ENCODE peak calls at places on chromosomes 4 and X, in six cellular contexts. Q, G, C, A, K and H are unnamed samples. For H3K4me1, the result is how much of the 10 kb centered on the place peaks cover.

GRCh38 chrX:11367609-11368430 is 74.6 kb downstream of the AMELX start:
- DNase-seq in Q (no peak), G (no peak), C (no peak), A (no peak), K (no peak), H (no peak)

GRCh38 chr4:19358015-19358414 is 893.7 kb upstream of the SLIT2 start:
- DNase-seq in Q (no peak), G (no peak), C (no peak), A (peak), K (no peak), H (no peak)

GRCh38 chr4:8516996-8517550 is 63.1 kb upstream of the GPR78 start:
- DNase-seq in Q (no peak), G (no peak), C (no peak), A (peak), K (no peak), H (no peak)

GRCh38 chr4:102537280-102537679 is 36.1 kb downstream of the NFKB1 start:
- DNase-seq in Q (no peak), G (no peak), C (no peak), A (no peak), K (no peak), H (no peak)

GRCh38 chrX:133134282-133134681 is 37.4 kb upstream of the USP26 start:
- DNase-seq in Q (no peak), G (no peak), C (no peak), A (no peak), K (no peak), H (no peak)

GRCh38 chr4:116925900-116926457 is 159.4 kb downstream of the TRAM1L1 start:
- DNase-seq in Q (no peak), G (no peak), C (peak), A (no peak), K (peak), H (no peak)

GRCh38 chr4:47031713-47032404 is 492 bp downstream of the GABRB1 start:
- DNase-seq in Q (no peak), G (peak), C (peak), A (no peak), K (peak), H (no peak)

GRCh38 chrX:116232833-116233232 is 62.3 kb downstream of the AGTR2 start:
- DNase-seq in Q (no peak), G (no peak), C (no peak), A (peak), K (no peak), H (no peak)

GRCh38 chr4:35500812-35501211 is 743.5 kb downstream of the ARAP2 start:
- DNase-seq in Q (no peak), G (no peak), C (no peak), A (no peak), K (no peak), H (no peak)

GRCh38 chr4:74830928-74831327 is 36.6 kb upstream of the BTC start:
- DNase-seq in Q (no peak), G (no peak), C (no peak), A (peak), K (no peak), H (no peak)

GRCh38 chr4:11769425-11769824 is 340.7 kb upstream of the HS3ST1 start:
- DNase-seq in Q (peak), G (peak), C (peak), A (no peak), K (no peak), H (no peak)

GRCh38 chr4:155353923-155354540 is 22.7 kb downstream of the MAP9 start:
- DNase-seq in Q (peak), G (peak), C (peak), A (peak), K (peak), H (no peak)

GRCh38 chrX:15170927-15171326 is 99.0 kb downstream of the ASB9 start:
- DNase-seq in Q (no peak), G (no peak), C (no peak), A (no peak), K (no peak), H (no peak)

GRCh38 chrX:96770315-96770714 is 85.7 kb downstream of the DIAPH2 start:
- DNase-seq in Q (no peak), G (no peak), C (peak), A (peak), K (no peak), H (no peak)

GRCh38 chrX:9318761-9319160 is 146.1 kb upstream of the TBL1X start:
- DNase-seq in Q (no peak), G (no peak), C (no peak), A (no peak), K (no peak), H (no peak)

GRCh38 chr4:47862297-47862696 is 24.4 kb upstream of the CORIN start:
- DNase-seq in Q (no peak), G (no peak), C (no peak), A (peak), K (no peak), H (no peak)

GRCh38 chr4:106048250-106048931 is 153.1 kb downstream of the NPNT start:
- DNase-seq in Q (no peak), G (no peak), C (peak), A (no peak), K (no peak), H (no peak)

GRCh38 chr4:85153221-85153620 is 186.7 kb upstream of the WDFY3 start:
- DNase-seq in Q (no peak), G (no peak), C (no peak), A (peak), K (no peak), H (no peak)

GRCh38 chrX:1546601-1547275 is 9.8 kb upstream of the P2RY8 start:
- DNase-seq in Q (no peak), G (no peak), C (no peak), A (no peak), K (no peak), H (no peak)

GRCh38 chr4:133997440-133997839 is 204.1 kb downstream of the PABPC4L start:
- DNase-seq in Q (no peak), G (no peak), C (no peak), A (peak), K (no peak), H (no peak)

GRCh38 chr4:138669479-138670165 is 346.0 kb upstream of the NOCT start:
- DNase-seq in Q (no peak), G (no peak), C (no peak), A (peak), K (no peak), H (no peak)

GRCh38 chr4:48635310-48635709 is 144.8 kb downstream of the FRYL start:
- DNase-seq in Q (no peak), G (no peak), C (no peak), A (peak), K (no peak), H (no peak)

GRCh38 chr4:87916636-87917035 is 58.9 kb upstream of the SPP1 start:
- DNase-seq in Q (no peak), G (no peak), C (no peak), A (no peak), K (no peak), H (no peak)

GRCh38 chrX:53445977-53446376 is 11.8 kb upstream of the HSD17B10 start:
- DNase-seq in Q (peak), G (peak), C (peak), A (peak), K (peak), H (no peak)

GRCh38 chr4:583820-584219 is 7.7 kb upstream of the TMEM271 start:
- DNase-seq in Q (no peak), G (no peak), C (no peak), A (no peak), K (no peak), H (no peak)

GRCh38 chr4:581181-581580 is 5.1 kb upstream of the TMEM271 start:
- DNase-seq in Q (no peak), G (no peak), C (no peak), A (no peak), K (no peak), H (no peak)

GRCh38 chr4:578451-579443 is 2.7 kb upstream of the TMEM271 start:
- DNase-seq in Q (no peak), G (no peak), C (no peak), A (no peak), K (no peak), H (no peak)

GRCh38 chr4:579543-580175 is 3.6 kb upstream of the TMEM271 start:
- DNase-seq in Q (no peak), G (no peak), C (no peak), A (no peak), K (no peak), H (no peak)

GRCh38 chr4:581753-582361 is 5.8 kb upstream of the TMEM271 start:
- DNase-seq in Q (no peak), G (no peak), C (no peak), A (no peak), K (no peak), H (no peak)
- H3K27ac ChIP-seq in Q (no peak), G (no peak), C (no peak), A (no peak), K (no peak), H (no peak)

GRCh38 chr4:183392377-183392776 is 52.1 kb upstream of the CDKN2AIP start:
- DNase-seq in Q (no peak), G (no peak), C (no peak), A (no peak), K (no peak), H (no peak)

GRCh38 chr4:183395395-183395794 is 49.0 kb upstream of the CDKN2AIP start:
- DNase-seq in Q (no peak), G (no peak), C (no peak), A (no peak), K (no peak), H (no peak)

GRCh38 chr4:183396187-183396738 is 48.2 kb upstream of the CDKN2AIP start:
- DNase-seq in Q (no peak), G (no peak), C (no peak), A (peak), K (no peak), H (no peak)

GRCh38 chr4:183393446-183393845 is 51.0 kb upstream of the CDKN2AIP start:
- DNase-seq in Q (no peak), G (no peak), C (no peak), A (no peak), K (no peak), H (no peak)

GRCh38 chr4:183394166-183394951 is 50.1 kb upstream of the CDKN2AIP start:
- DNase-seq in Q (no peak), G (no peak), C (no peak), A (no peak), K (no peak), H (no peak)
- H3K4me1 ChIP-seq in Q (under half), G (under half), C (under half), A (under half), K (under half), H (under half)

GRCh38 chr4:156968479-156968984 is 3.1 kb downstream of the PDGFC start:
- DNase-seq in Q (peak), G (peak), C (peak), A (peak), K (peak), H (peak)
- H3K4me3 ChIP-seq in Q (peak), G (no peak), C (no peak), A (peak), K (no peak), H (peak)

GRCh38 chrX:3501833-3502535 is 155.5 kb upstream of the MXRA5 start:
- DNase-seq in Q (no peak), G (no peak), C (no peak), A (peak), K (no peak), H (peak)

GRCh38 chrX:3504916-3505315 is 158.5 kb upstream of the MXRA5 start:
- DNase-seq in Q (no peak), G (no peak), C (no peak), A (peak), K (no peak), H (no peak)
- H3K27ac ChIP-seq in Q (no peak), G (no peak), C (no peak), A (peak), K (no peak), H (no peak)